ENCODE peak calls at places on chromosomes 11 and 22, in seven cellular contexts. One of them, this sample, is unnamed.

GRCh38 chr22:25567305-25567704 is 2.8 kb downstream of the GRK3 start:
- DNase-seq in stimulated activated naive CD4-positive, alpha-beta T cell treated with Interleukin-2 at 50 U/mL for 16 hours: no peak
- DNase-seq in AG09319: no peak
- DNase-seq in NCI-H69: peak; percentile 95
- DNase-seq in AML-193: no peak
- DNase-seq in activated CD8-positive, alpha-beta T cell treated with anti-CD3 and anti-CD28 coated beads, Interleukin-2, amount 10 ng/mL, durations not matched to agents 7 days and 5 days: no peak
- DNase-seq in mucosa of gallbladder: no peak
- DNase-seq in this sample: no peak

GRCh38 chr22:27651486-27651885 is 150.1 kb downstream of the MN1 start:
- DNase-seq in stimulated activated naive CD4-positive, alpha-beta T cell treated with Interleukin-2 at 50 U/mL for 16 hours: no peak
- DNase-seq in AG09319: no peak
- DNase-seq in NCI-H69: no peak
- DNase-seq in AML-193: no peak
- DNase-seq in activated CD8-positive, alpha-beta T cell treated with anti-CD3 and anti-CD28 coated beads, Interleukin-2, amount 10 ng/mL, durations not matched to agents 7 days and 5 days: no peak
- DNase-seq in mucosa of gallbladder: no peak
- DNase-seq in this sample: no peak

GRCh38 chr11:29989181-29989580 is 27.6 kb downstream of the KCNA4 start:
- DNase-seq in stimulated activated naive CD4-positive, alpha-beta T cell treated with Interleukin-2 at 50 U/mL for 16 hours: no peak
- DNase-seq in AG09319: no peak
- DNase-seq in NCI-H69: no peak
- DNase-seq in AML-193: no peak
- DNase-seq in activated CD8-positive, alpha-beta T cell treated with anti-CD3 and anti-CD28 coated beads, Interleukin-2, amount 10 ng/mL, durations not matched to agents 7 days and 5 days: no peak
- DNase-seq in mucosa of gallbladder: no peak
- DNase-seq in this sample: no peak

GRCh38 chr22:35465109-35465701 is 65.3 kb downstream of the MCM5 start:
- DNase-seq in stimulated activated naive CD4-positive, alpha-beta T cell treated with Interleukin-2 at 50 U/mL for 16 hours: no peak
- DNase-seq in AG09319: no peak
- DNase-seq in NCI-H69: no peak
- DNase-seq in AML-193: no peak
- DNase-seq in activated CD8-positive, alpha-beta T cell treated with anti-CD3 and anti-CD28 coated beads, Interleukin-2, amount 10 ng/mL, durations not matched to agents 7 days and 5 days: no peak
- DNase-seq in mucosa of gallbladder: no peak
- DNase-seq in this sample: no peak

GRCh38 chr11:9399466-9399865 is 15.0 kb downstream of the IPO7 start:
- DNase-seq in stimulated activated naive CD4-positive, alpha-beta T cell treated with Interleukin-2 at 50 U/mL for 16 hours: no peak
- DNase-seq in AG09319: no peak
- DNase-seq in NCI-H69: no peak
- DNase-seq in AML-193: no peak
- DNase-seq in activated CD8-positive, alpha-beta T cell treated with anti-CD3 and anti-CD28 coated beads, Interleukin-2, amount 10 ng/mL, durations not matched to agents 7 days and 5 days: no peak
- DNase-seq in mucosa of gallbladder: no peak
- DNase-seq in this sample: no peak

GRCh38 chr11:6312106-6312505 is 8.2 kb downstream of the CAVIN3 start:
- DNase-seq in stimulated activated naive CD4-positive, alpha-beta T cell treated with Interleukin-2 at 50 U/mL for 16 hours: no peak
- DNase-seq in AG09319: no peak
- DNase-seq in NCI-H69: no peak
- DNase-seq in AML-193: no peak
- DNase-seq in activated CD8-positive, alpha-beta T cell treated with anti-CD3 and anti-CD28 coated beads, Interleukin-2, amount 10 ng/mL, durations not matched to agents 7 days and 5 days: no peak
- DNase-seq in mucosa of gallbladder: no peak
- DNase-seq in this sample: no peak

GRCh38 chr22:38167988-38168407 is 13.6 kb downstream of the PLA2G6 start:
- DNase-seq in stimulated activated naive CD4-positive, alpha-beta T cell treated with Interleukin-2 at 50 U/mL for 16 hours: no peak
- DNase-seq in AG09319: no peak
- DNase-seq in NCI-H69: no peak
- DNase-seq in AML-193: no peak
- DNase-seq in activated CD8-positive, alpha-beta T cell treated with anti-CD3 and anti-CD28 coated beads, Interleukin-2, amount 10 ng/mL, durations not matched to agents 7 days and 5 days: no peak
- DNase-seq in mucosa of gallbladder: peak; percentile 74
- DNase-seq in this sample: no peak

GRCh38 chr22:20867179-20868099 is 8.6 kb downstream of the SNAP29 start:
- DNase-seq in stimulated activated naive CD4-positive, alpha-beta T cell treated with Interleukin-2 at 50 U/mL for 16 hours: no peak
- DNase-seq in AG09319: no peak
- DNase-seq in NCI-H69: no peak
- DNase-seq in AML-193: peak; percentile 64
- DNase-seq in activated CD8-positive, alpha-beta T cell treated with anti-CD3 and anti-CD28 coated beads, Interleukin-2, amount 10 ng/mL, durations not matched to agents 7 days and 5 days: no peak
- DNase-seq in mucosa of gallbladder: peak; percentile 84
- DNase-seq in this sample: no peak

GRCh38 chr11:110990316-110990715 is 255.2 kb upstream of the POU2AF2 start:
- DNase-seq in stimulated activated naive CD4-positive, alpha-beta T cell treated with Interleukin-2 at 50 U/mL for 16 hours: no peak
- DNase-seq in AG09319: no peak
- DNase-seq in NCI-H69: no peak
- DNase-seq in AML-193: no peak
- DNase-seq in activated CD8-positive, alpha-beta T cell treated with anti-CD3 and anti-CD28 coated beads, Interleukin-2, amount 10 ng/mL, durations not matched to agents 7 days and 5 days: no peak
- DNase-seq in mucosa of gallbladder: no peak
- DNase-seq in this sample: no peak

GRCh38 chr22:49592780-49593501 is 234.7 kb downstream of the BRD1 start:
- DNase-seq in stimulated activated naive CD4-positive, alpha-beta T cell treated with Interleukin-2 at 50 U/mL for 16 hours: no peak
- DNase-seq in AG09319: no peak
- DNase-seq in NCI-H69: no peak
- DNase-seq in AML-193: no peak
- DNase-seq in activated CD8-positive, alpha-beta T cell treated with anti-CD3 and anti-CD28 coated beads, Interleukin-2, amount 10 ng/mL, durations not matched to agents 7 days and 5 days: no peak
- DNase-seq in mucosa of gallbladder: no peak
- DNase-seq in this sample: no peak